ENCODE peak calls at places on chromosomes 12 and 14, in eight cellular contexts. Q, J, N, F, L, X, V and U are unnamed samples. For H3K4me1, the result is how much of the 10 kb centered on the place peaks cover.

GRCh38 chr12:3463927-3464326 is 27.1 kb upstream of the PRMT8 start:
- DNase-seq in Q (no peak), J (no peak), N (no peak), F (no peak), L (no peak), X (no peak), V (no peak), U (no peak)

GRCh38 chr12:78209851-78210493 is 379.3 kb downstream of the NAV3 start:
- DNase-seq in Q (no peak), J (no peak), N (no peak), F (no peak), L (no peak), X (peak), V (no peak), U (no peak)

GRCh38 chr14:43145361-43145760 is 1361.7 kb downstream of the FSCB start:
- DNase-seq in Q (no peak), J (no peak), N (no peak), F (no peak), L (no peak), X (no peak), V (no peak), U (no peak)

GRCh38 chr14:96053600-96054381 is 14.6 kb downstream of the C14orf132 start:
- DNase-seq in Q (no peak), J (peak), N (no peak), F (peak), L (no peak), X (peak), V (no peak), U (no peak)

GRCh38 chr14:25698111-25698510 is 648.2 kb upstream of the STXBP6 start:
- DNase-seq in Q (no peak), J (no peak), N (no peak), F (no peak), L (no peak), X (no peak), V (no peak), U (no peak)

GRCh38 chr14:93993382-93993781 is 3.7 kb upstream of the CCDC197 start:
- DNase-seq in Q (no peak), J (no peak), N (no peak), F (no peak), L (no peak), X (no peak), V (no peak), U (no peak)

GRCh38 chr14:56061051-56061450 is 57.2 kb upstream of the PELI2 start:
- DNase-seq in Q (no peak), J (no peak), N (no peak), F (no peak), L (no peak), X (no peak), V (no peak), U (no peak)

GRCh38 chr12:63151898-63152700 is 1.1 kb upstream of the AVPR1A start:
- DNase-seq in Q (no peak), J (peak), N (no peak), F (peak), L (no peak), X (peak), V (peak), U (peak)

GRCh38 chr12:49621651-49622500 is 1.5 kb upstream of the PRPF40B start:
- DNase-seq in Q (no peak), J (no peak), N (no peak), F (no peak), L (no peak), X (no peak), V (peak), U (peak)

GRCh38 chr14:68976160-68977067 is 2.7 kb downstream of the ACTN1 start:
- DNase-seq in Q (no peak), J (peak), N (no peak), F (no peak), L (no peak), X (peak), V (no peak), U (no peak)

GRCh38 chr14:35277179-35277578 is 15.0 kb upstream of the PSMA6 start:
- DNase-seq in Q (no peak), J (no peak), N (no peak), F (no peak), L (no peak), X (no peak), V (no peak), U (no peak)

GRCh38 chr14:53432378-53432802 is 279.3 kb upstream of the DDHD1 start:
- DNase-seq in Q (no peak), J (no peak), N (no peak), F (peak), L (no peak), X (no peak), V (peak), U (peak)

GRCh38 chr12:102964872-102965271 is 7.4 kb downstream of the ASCL1 start:
- DNase-seq in Q (no peak), J (no peak), N (no peak), F (peak), L (no peak), X (no peak), V (no peak), U (no peak)

GRCh38 chr12:123523518-123523917 is 10.0 kb downstream of the RILPL1 start:
- DNase-seq in Q (no peak), J (no peak), N (no peak), F (no peak), L (no peak), X (no peak), V (no peak), U (no peak)

GRCh38 chr12:123520567-123521474 is 12.7 kb downstream of the RILPL1 start:
- DNase-seq in Q (no peak), J (no peak), N (no peak), F (no peak), L (no peak), X (no peak), V (no peak), U (no peak)

GRCh38 chr12:123524378-123524777 is 9.1 kb downstream of the RILPL1 start:
- DNase-seq in Q (no peak), J (no peak), N (no peak), F (no peak), L (no peak), X (no peak), V (no peak), U (no peak)

GRCh38 chr12:123519151-123520001 is 14.1 kb downstream of the RILPL1 start:
- DNase-seq in Q (no peak), J (peak), N (no peak), F (peak), L (peak), X (no peak), V (no peak), U (no peak)

GRCh38 chr12:123522164-123522563 is 11.4 kb downstream of the RILPL1 start:
- DNase-seq in Q (no peak), J (no peak), N (no peak), F (peak), L (no peak), X (no peak), V (no peak), U (no peak)
- H3K4me3 ChIP-seq in Q (no peak), J (no peak), N (no peak), F (no peak), L (no peak), X (no peak), V (no peak), U (no peak)

DNA sequence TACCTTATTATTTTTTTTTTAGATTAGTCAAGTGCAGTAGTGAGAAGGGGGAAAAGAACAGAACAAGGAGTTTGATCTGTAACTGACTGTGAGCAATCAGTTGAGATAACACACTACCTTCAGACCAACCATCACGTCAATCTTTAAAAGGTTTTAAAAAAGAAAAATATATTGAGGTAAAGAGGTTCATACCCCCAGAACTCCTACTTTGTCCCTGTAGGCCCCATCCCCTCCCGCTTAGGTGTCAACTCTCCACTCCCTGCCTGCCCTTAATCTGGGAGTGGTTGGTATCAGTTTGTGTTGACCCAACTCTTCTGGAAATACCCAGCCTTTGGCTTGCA is 16.2 kb downstream of the MMP14 start:
- DNase-seq in Q (no peak), J (no peak), N (no peak), F (no peak), L (no peak), X (peak), V (no peak), U (no peak)
- H3K27ac ChIP-seq in Q (no peak), J (peak), N (peak), F (no peak), L (no peak), X (peak), V (no peak), U (no peak)

GRCh38 chr12:45246202-45246601 is 30.3 kb downstream of the ANO6 start:
- DNase-seq in Q (no peak), J (no peak), N (no peak), F (no peak), L (no peak), X (no peak), V (no peak), U (no peak)
- H3K4me1 ChIP-seq in Q (under half), J (half or more), N (half or more), F (under half), L (under half), X (under half), V (under half), U (under half)

GRCh38 chr12:57782243-57782607 is 362 bp upstream of the TSFM start:
- DNase-seq in Q (no peak), J (no peak), N (no peak), F (no peak), L (no peak), X (no peak), V (no peak), U (no peak)
- H3K4me3 ChIP-seq in Q (peak), J (peak), N (peak), F (no peak), L (peak), X (peak), V (peak), U (no peak)

GRCh38 chr12:104526751-104527150 is 70.0 kb downstream of the CHST11 start:
- DNase-seq in Q (no peak), J (no peak), N (no peak), F (no peak), L (no peak), X (no peak), V (no peak), U (no peak)
- H3K27ac ChIP-seq in Q (no peak), J (no peak), N (no peak), F (peak), L (no peak), X (no peak), V (no peak), U (no peak)

DNA sequence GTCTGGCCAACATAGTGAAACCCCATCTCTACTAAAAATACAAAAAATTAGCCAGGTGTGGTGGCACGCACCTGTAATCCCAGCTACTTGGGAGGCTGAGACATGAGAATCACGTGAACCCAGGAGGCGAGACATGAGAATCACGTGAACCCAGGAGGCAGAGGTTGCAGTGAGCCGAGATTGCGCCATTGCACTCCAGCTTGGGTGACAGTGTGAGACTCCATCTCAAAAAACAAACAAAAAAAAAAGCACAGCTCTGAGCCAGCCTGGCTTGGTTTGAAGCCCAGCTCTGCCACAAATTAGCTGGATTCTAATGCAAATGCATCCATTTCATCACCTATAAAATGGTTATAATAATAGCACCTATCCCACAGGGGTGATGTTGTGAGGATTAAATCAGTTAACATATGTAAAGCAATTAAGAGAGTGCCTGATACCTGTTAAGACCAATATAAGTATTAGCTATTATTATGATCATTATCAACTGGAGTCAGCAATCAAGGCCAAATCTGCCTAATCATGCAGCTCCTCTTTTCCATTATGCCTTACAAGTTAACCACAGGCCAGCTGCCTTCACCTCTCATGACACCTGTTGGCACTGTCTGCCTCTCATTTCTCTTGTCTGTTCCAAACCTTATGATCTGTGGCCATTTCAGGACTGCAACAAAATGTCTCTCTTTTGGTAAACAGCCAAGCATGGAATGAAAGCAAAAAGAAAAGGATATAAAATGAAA is 2.1 kb downstream of the GNPTAB start:
- DNase-seq in Q (no peak), J (no peak), N (no peak), F (no peak), L (no peak), X (no peak), V (no peak), U (peak)
- H3K4me1 ChIP-seq in Q (half or more), J (under half), N (half or more), F (under half), L (under half), X (under half), V (under half), U (half or more)

GRCh38 chr14:31084385-31084784 is 58.2 kb upstream of the STRN3 start:
- DNase-seq in Q (no peak), J (no peak), N (no peak), F (peak), L (no peak), X (no peak), V (peak), U (no peak)

GRCh38 chr14:31083781-31084180 is 57.6 kb upstream of the STRN3 start:
- DNase-seq in Q (no peak), J (no peak), N (no peak), F (no peak), L (no peak), X (no peak), V (no peak), U (no peak)

GRCh38 chr14:31080060-31080459 is 53.9 kb upstream of the STRN3 start:
- DNase-seq in Q (no peak), J (no peak), N (no peak), F (no peak), L (no peak), X (no peak), V (no peak), U (no peak)

GRCh38 chr14:31085027-31085426 is 58.8 kb upstream of the STRN3 start:
- DNase-seq in Q (no peak), J (no peak), N (no peak), F (no peak), L (no peak), X (no peak), V (no peak), U (no peak)

DNA sequence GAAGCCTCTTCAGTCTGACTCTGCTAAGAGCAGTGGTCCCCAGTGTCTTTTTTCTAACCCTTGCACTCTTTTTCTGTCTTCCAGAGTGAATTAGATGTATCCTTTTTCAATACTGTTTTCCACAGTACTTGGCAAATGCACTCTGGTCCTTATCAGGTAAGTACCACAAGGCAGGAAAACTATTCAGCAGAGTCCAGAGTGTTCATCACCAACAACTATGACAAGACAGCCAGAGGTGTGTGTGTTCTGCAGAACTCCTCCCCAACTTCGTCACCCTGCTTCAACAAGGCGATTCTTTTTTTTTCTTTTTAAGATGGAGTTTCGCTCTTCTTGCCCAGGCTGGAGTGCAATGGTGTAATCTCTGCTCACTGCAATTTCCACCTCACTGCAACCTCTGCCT is 54.3 kb upstream of the STRN3 start:
- DNase-seq in Q (no peak), J (no peak), N (no peak), F (no peak), L (no peak), X (no peak), V (no peak), U (no peak)
- H3K4me3 ChIP-seq in Q (no peak), J (no peak), N (no peak), F (no peak), L (no peak), X (no peak), V (no peak), U (no peak)